ENCODE peak calls at places on chromosomes 13 and 19, in seven cellular contexts. P is thyroid gland; X is WERI-Rb-1; K is naive thymus-derived CD4-positive, alpha-beta T cell; U is stomach; M is body of pancreas; Z is heart right ventricle. D is an unnamed sample.

GRCh38 chr19:41995959-41996797 is 2.1 kb upstream of the ATP1A3 start:
- DNase-seq in P (no peak), X (peak; percentile 80), K (no peak), U (no peak), M (no peak), Z (no peak), D (no peak)

GRCh38 chr13:76527041-76527440 is 359.2 kb downstream of the KCTD12 start:
- DNase-seq in P (no peak), X (no peak), K (no peak), U (no peak), M (no peak), Z (no peak), D (no peak)

GRCh38 chr19:8466018-8466417 is 21.2 kb downstream of the HNRNPM start:
- DNase-seq in P (no peak), X (no peak), K (no peak), U (no peak), M (no peak), Z (no peak), D (no peak)

GRCh38 chr19:9836021-9836420 is 903 bp downstream of the PIN1 start:
- DNase-seq in P (no peak), X (no peak), K (no peak), U (no peak), M (no peak), Z (no peak), D (peak; percentile 40)

GRCh38 chr19:34499155-34499834 is 17.7 kb downstream of the WTIP start:
- DNase-seq in P (no peak), X (no peak), K (no peak), U (no peak), M (no peak), Z (no peak), D (no peak)

GRCh38 chr19:11539495-11540365 is 1.1 kb downstream of the CNN1 start:
- DNase-seq in P (no peak), X (peak; percentile 68), K (no peak), U (no peak), M (no peak), Z (peak; percentile 59), D (peak; percentile 28)

GRCh38 chr13:57569981-57570380 is 61.6 kb upstream of the PCDH17 start:
- DNase-seq in P (no peak), X (no peak), K (no peak), U (no peak), M (no peak), Z (no peak), D (no peak)

GRCh38 chr13:27338816-27339215 is 68.2 kb downstream of the RASL11A start:
- DNase-seq in P (no peak), X (no peak), K (no peak), U (no peak), M (no peak), Z (no peak), D (no peak)

GRCh38 chr13:44136693-44137268 is 236.8 kb upstream of the SERP2 start:
- DNase-seq in P (no peak), X (no peak), K (no peak), U (no peak), M (no peak), Z (no peak), D (no peak)

GRCh38 chr19:14073925-14074838 is 1.6 kb downstream of the MISP3 start:
- DNase-seq in P (no peak), X (no peak), K (no peak), U (peak; percentile 66), M (peak; percentile 43), Z (no peak), D (no peak)

DNA sequence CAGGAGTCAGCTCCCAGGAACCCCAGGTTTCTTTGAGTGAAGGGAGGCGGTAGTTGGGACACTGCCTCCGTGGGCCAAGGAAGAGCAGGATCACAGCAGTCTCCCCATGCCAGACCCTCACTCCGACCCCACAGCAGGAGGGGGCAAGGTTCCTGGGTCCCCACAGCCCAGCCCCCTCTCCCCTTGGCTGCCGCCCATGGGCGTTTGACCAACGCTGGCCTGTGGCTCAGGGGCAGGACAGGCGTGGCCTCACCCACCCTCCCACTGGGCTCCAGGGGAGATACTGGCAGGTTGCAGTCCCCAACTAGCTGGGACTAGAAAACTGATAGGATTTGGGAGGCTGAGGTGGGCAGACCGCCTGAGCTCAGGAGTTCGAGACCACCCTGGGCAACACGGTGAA is 9.2 kb downstream of the COPE start:
- DNase-seq in P (no peak), X (no peak), K (no peak), U (no peak), M (no peak), Z (no peak), D (no peak)
- H3K36me3 ChIP-seq in P (peaks cover 31% of the 10 kb centered on the region), X (peaks cover 31% of the 10 kb centered on the region), K (peaks cover 4% of the 10 kb centered on the region), U (peaks cover 58% of the 10 kb centered on the region), M (no peaks in the 10 kb centered on the region), Z (peaks cover 53% of the 10 kb centered on the region), D (peaks cover 64% of the 10 kb centered on the region)

GRCh38 chr13:23348270-23349126 is 85.0 kb downstream of the SACS start:
- DNase-seq in P (no peak), X (no peak), K (no peak), U (no peak), M (no peak), Z (no peak), D (no peak)

GRCh38 chr13:23352161-23352560 is 81.3 kb downstream of the SACS start:
- DNase-seq in P (no peak), X (peak; percentile 25), K (no peak), U (no peak), M (no peak), Z (no peak), D (no peak)

GRCh38 chr13:23349127-23349897 is 84.2 kb downstream of the SACS start:
- DNase-seq in P (no peak), X (no peak), K (no peak), U (no peak), M (no peak), Z (no peak), D (no peak)

GRCh38 chr13:23347601-23348000 is 85.9 kb downstream of the SACS start:
- DNase-seq in P (no peak), X (no peak), K (no peak), U (no peak), M (no peak), Z (no peak), D (no peak)

DNA sequence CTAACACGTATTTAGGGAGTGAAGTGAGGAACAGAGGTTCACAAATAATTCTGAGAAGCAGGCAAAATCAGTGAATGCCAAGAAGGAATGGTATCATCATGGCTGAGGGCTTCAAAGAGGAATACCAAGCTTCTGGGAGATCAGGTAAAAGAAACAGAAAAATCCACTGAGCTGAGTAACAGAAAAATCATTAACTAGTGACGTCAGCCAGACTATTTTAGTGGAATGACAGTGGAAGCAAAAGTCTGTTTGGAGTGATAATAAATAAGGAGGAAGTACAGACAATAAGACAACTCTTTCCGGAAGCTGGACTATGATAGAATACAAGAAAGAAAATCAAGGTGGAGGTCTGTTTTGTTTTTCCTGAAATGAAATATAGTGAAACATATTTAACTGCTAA is 83.5 kb downstream of the SACS start:
- DNase-seq in P (no peak), X (no peak), K (no peak), U (no peak), M (no peak), Z (no peak), D (no peak)
- H3K36me3 ChIP-seq in P (no peaks in the 10 kb centered on the region), X (peaks cover 64% of the 10 kb centered on the region), K (peaks cover under 1% of the 10 kb centered on the region), U (peaks cover 2% of the 10 kb centered on the region), M (no peaks in the 10 kb centered on the region), Z (peaks cover 99% of the 10 kb centered on the region), D (peaks cover 53% of the 10 kb centered on the region)

GRCh38 chr13:50596103-50596502 is 247.4 kb downstream of the DLEU7 start:
- DNase-seq in P (no peak), X (no peak), K (no peak), U (no peak), M (no peak), Z (no peak), D (no peak)

GRCh38 chr13:50596776-50597203 is 246.7 kb downstream of the DLEU7 start:
- DNase-seq in P (no peak), X (no peak), K (no peak), U (no peak), M (no peak), Z (no peak), D (no peak)

GRCh38 chr13:50593228-50593627 is 250.3 kb downstream of the DLEU7 start:
- DNase-seq in P (no peak), X (no peak), K (no peak), U (no peak), M (no peak), Z (no peak), D (no peak)

GRCh38 chr13:50592412-50593145 is 250.9 kb downstream of the DLEU7 start:
- DNase-seq in P (no peak), X (no peak), K (no peak), U (no peak), M (no peak), Z (no peak), D (no peak)

DNA sequence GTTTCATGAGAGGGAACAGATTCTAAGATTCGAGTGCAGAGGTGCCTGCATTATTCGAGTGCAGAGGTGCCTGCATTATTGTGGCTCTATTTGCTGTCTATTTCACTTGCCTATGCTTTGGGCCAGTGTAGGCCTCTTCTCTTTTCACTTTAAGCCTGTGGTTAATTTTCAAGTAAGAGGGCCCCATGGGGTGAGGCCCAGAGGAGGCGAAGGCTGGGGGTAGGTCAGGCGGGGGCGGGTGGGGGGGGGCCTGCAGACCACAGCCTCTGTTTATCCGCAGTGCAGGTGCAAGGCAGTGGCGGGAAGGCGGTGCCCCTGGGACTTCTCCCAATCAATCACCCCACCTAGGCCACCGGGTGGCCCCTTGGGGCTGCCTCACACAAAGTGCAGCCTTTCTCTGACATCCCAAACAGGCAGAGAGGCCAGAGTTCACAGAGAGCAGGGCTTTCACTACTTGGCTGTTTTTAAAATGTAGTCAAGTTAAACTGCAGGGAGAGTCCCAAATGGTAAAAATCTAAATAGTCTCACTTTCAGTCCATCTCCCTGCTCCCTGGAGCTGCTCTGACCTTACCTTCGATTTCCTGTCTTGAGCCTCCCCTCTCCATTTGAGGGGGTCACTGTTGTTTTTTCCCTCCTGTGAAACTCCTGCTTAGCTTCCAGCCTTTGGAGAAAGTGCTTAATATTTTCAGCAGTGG is 249.1 kb downstream of the DLEU7 start:
- DNase-seq in P (no peak), X (no peak), K (no peak), U (no peak), M (no peak), Z (no peak), D (no peak)
- H3K36me3 ChIP-seq in P (no peaks in the 10 kb centered on the region), X (no peaks in the 10 kb centered on the region), K (no peaks in the 10 kb centered on the region), U (no peaks in the 10 kb centered on the region), M (no peaks in the 10 kb centered on the region), Z (no peaks in the 10 kb centered on the region), D (no peaks in the 10 kb centered on the region)

DNA sequence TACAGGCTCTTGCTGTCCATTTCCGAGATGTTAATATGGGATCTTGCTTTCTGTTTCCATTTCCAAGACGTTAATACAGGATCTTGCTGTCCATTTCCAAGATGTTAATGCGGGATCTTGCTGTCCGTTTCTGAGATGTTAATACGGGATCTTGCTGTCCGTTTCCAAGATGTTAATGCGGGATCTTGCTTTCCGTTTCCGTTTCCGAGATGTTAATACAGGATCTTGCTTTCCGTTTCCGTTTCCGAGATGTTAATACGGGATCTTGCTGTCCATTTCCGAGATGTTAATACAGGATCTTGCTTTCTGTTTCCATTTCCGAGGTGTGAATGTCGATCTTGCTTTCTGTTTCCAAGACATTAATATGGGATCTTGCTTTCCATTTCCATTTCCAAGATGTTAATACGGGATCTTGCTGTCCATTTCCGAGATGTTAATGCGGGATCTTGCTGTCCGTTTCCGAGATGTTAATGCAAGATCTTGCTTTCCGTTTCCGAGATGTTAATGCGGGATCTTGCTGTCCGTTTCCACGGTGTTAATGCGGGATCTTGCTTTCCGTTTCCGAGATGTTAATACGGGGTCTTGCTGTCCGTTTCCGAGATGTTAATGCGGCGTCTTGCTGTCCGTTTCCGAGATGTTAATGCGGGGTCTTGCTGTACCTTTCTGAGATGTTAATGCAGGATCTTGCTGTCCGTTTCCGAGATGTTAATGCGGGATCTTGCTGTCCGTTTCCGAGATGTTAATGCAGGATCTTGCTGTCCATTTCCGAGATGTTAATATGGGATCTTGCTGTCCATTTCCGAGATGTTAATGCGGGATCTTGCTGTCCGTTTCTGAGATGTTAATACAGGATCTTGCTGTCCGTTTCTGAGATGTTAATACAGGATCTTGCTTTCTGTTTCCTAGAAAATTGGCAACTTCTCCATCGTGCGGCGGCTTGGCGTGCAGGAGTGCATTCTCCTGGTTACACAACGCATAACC is 38.3 kb downstream of the PEX11G start:
- DNase-seq in P (no peak), X (no peak), K (no peak), U (no peak), M (no peak), Z (no peak), D (no peak)
- H3K36me3 ChIP-seq in P (peaks cover 20% of the 10 kb centered on the region), X (peaks cover 57% of the 10 kb centered on the region), K (peaks cover 28% of the 10 kb centered on the region), U (peaks cover 53% of the 10 kb centered on the region), M (peaks cover 11% of the 10 kb centered on the region), Z (peaks cover 93% of the 10 kb centered on the region), D (peaks cover 35% of the 10 kb centered on the region)